ENCODE peak calls at places on chromosomes 3 and 15, in seven cellular contexts. M, H, T, E, C, P and N are unnamed samples. For H3K36me3, the result is how much of the 10 kb centered on the place peaks cover.

GRCh38 chr15:40087991-40088928 is 20.4 kb downstream of the BMF start:
- DNase-seq in M (no peak), H (no peak), T (no peak), E (no peak), C (peak), P (no peak), N (no peak)

GRCh38 chr3:146650691-146651090 is 45.5 kb upstream of the PLSCR5 start:
- DNase-seq in M (no peak), H (no peak), T (no peak), E (no peak), C (no peak), P (no peak), N (no peak)

GRCh38 chr3:42118762-42119361 is 27.7 kb downstream of the TRAK1 start:
- DNase-seq in M (peak), H (peak), T (peak), E (no peak), C (no peak), P (no peak), N (no peak)

GRCh38 chr3:10370429-10370828 is 49.5 kb upstream of the SEC13 start:
- DNase-seq in M (no peak), H (no peak), T (peak), E (no peak), C (no peak), P (no peak), N (no peak)

GRCh38 chr3:111362286-111363009 is 179.5 kb upstream of the CD96 start:
- DNase-seq in M (no peak), H (no peak), T (no peak), E (no peak), C (no peak), P (no peak), N (no peak)

GRCh38 chr3:126896067-126896441 is 86.9 kb upstream of the PLXNA1 start:
- DNase-seq in M (no peak), H (no peak), T (no peak), E (no peak), C (no peak), P (no peak), N (no peak)

GRCh38 chr15:90762109-90762508 is 45.0 kb downstream of the BLM start:
- DNase-seq in M (no peak), H (no peak), T (peak), E (peak), C (peak), P (peak), N (no peak)

GRCh38 chr3:136267235-136267634 is 17.1 kb downstream of the PCCB start:
- DNase-seq in M (no peak), H (no peak), T (no peak), E (no peak), C (no peak), P (no peak), N (no peak)

GRCh38 chr15:69881310-69881660 is 216.4 kb downstream of the TLE3 start:
- DNase-seq in M (no peak), H (no peak), T (no peak), E (no peak), C (no peak), P (no peak), N (peak)

GRCh38 chr3:71112576-71112975 is 471.0 kb downstream of the FOXP1 start:
- DNase-seq in M (no peak), H (peak), T (peak), E (no peak), C (no peak), P (no peak), N (no peak)

GRCh38 chr15:39493393-39494067 is 87.3 kb upstream of the THBS1 start:
- DNase-seq in M (no peak), H (no peak), T (no peak), E (no peak), C (no peak), P (no peak), N (no peak)

GRCh38 chr3:126136428-126137220 is 43.8 kb downstream of the ALDH1L1 start:
- DNase-seq in M (no peak), H (no peak), T (no peak), E (peak), C (no peak), P (peak), N (no peak)

GRCh38 chr3:195715583-195716266 is 5.1 kb upstream of the MUC20 start:
- DNase-seq in M (no peak), H (no peak), T (peak), E (no peak), C (peak), P (peak), N (no peak)

GRCh38 chr15:73994912-73995622 is 551 bp downstream of the PML start:
- DNase-seq in M (no peak), H (no peak), T (no peak), E (no peak), C (peak), P (no peak), N (no peak)

GRCh38 chr3:29141197-29141911 is 139.5 kb upstream of the RBMS3 start:
- DNase-seq in M (no peak), H (peak), T (peak), E (no peak), C (no peak), P (no peak), N (no peak)

GRCh38 chr15:51757463-51757862 is 6.1 kb downstream of the TMOD2 start:
- DNase-seq in M (no peak), H (no peak), T (no peak), E (no peak), C (no peak), P (no peak), N (no peak)

GRCh38 chr3:16253601-16254000 is 11.1 kb downstream of the DPH3 start:
- DNase-seq in M (no peak), H (no peak), T (no peak), E (peak), C (peak), P (peak), N (no peak)

GRCh38 chr3:173761161-173761560 is 363.6 kb downstream of the NLGN1 start:
- DNase-seq in M (no peak), H (peak), T (no peak), E (no peak), C (no peak), P (no peak), N (no peak)

GRCh38 chr3:49013738-49014660 is 4.4 kb downstream of the DALRD3 start:
- DNase-seq in M (no peak), H (peak), T (no peak), E (no peak), C (no peak), P (peak), N (peak)

GRCh38 chr15:101389362-101389761 is 94.3 kb upstream of the SNRPA1 start:
- DNase-seq in M (no peak), H (no peak), T (no peak), E (no peak), C (no peak), P (no peak), N (no peak)

GRCh38 chr15:91694829-91695205 is 158.7 kb upstream of the SLCO3A1 start:
- DNase-seq in M (no peak), H (no peak), T (peak), E (peak), C (peak), P (no peak), N (no peak)

GRCh38 chr3:35944915-35945710 is 305.8 kb downstream of the ARPP21 start:
- DNase-seq in M (no peak), H (peak), T (peak), E (no peak), C (no peak), P (no peak), N (no peak)

GRCh38 chr15:48244923-48245322 is 38.8 kb downstream of the SLC12A1 start:
- DNase-seq in M (no peak), H (no peak), T (no peak), E (no peak), C (no peak), P (no peak), N (no peak)

GRCh38 chr15:28921336-28921735 is 35.6 kb downstream of the APBA2 start:
- DNase-seq in M (no peak), H (no peak), T (no peak), E (no peak), C (no peak), P (no peak), N (no peak)

GRCh38 chr3:177141899-177142651 is 55.2 kb downstream of the TBL1XR1 start:
- DNase-seq in M (no peak), H (no peak), T (no peak), E (no peak), C (no peak), P (no peak), N (no peak)

GRCh38 chr3:66468016-66468735 is 32.6 kb downstream of the LRIG1 start:
- DNase-seq in M (no peak), H (no peak), T (peak), E (no peak), C (no peak), P (no peak), N (no peak)

GRCh38 chr3:115040673-115041286 is 106.3 kb downstream of the ZBTB20 start:
- DNase-seq in M (peak), H (peak), T (peak), E (peak), C (peak), P (peak), N (no peak)

GRCh38 chr15:90594297-90594696 is 64.6 kb downstream of the CRTC3 start:
- DNase-seq in M (no peak), H (peak), T (no peak), E (peak), C (peak), P (peak), N (peak)

GRCh38 chr3:146640955-146641867 is 36.1 kb upstream of the PLSCR5 start:
- DNase-seq in M (peak), H (peak), T (peak), E (no peak), C (peak), P (no peak), N (no peak)

GRCh38 chr3:106025151-106025722 is 156.4 kb upstream of the CBLB start:
- DNase-seq in M (no peak), H (no peak), T (peak), E (peak), C (no peak), P (peak), N (no peak)

GRCh38 chr3:20154078-20154477 is 31.9 kb downstream of the SGO1 start:
- DNase-seq in M (no peak), H (no peak), T (no peak), E (no peak), C (no peak), P (no peak), N (no peak)

GRCh38 chr3:151923901-151924300 is 50.5 kb downstream of the SUCNR1 start:
- DNase-seq in M (no peak), H (peak), T (peak), E (no peak), C (no peak), P (no peak), N (no peak)

GRCh38 chr3:197746214-197746613 is 3.5 kb upstream of the FYTTD1 start:
- DNase-seq in M (no peak), H (no peak), T (peak), E (no peak), C (no peak), P (no peak), N (no peak)

GRCh38 chr3:194204793-194205065 is 68.8 kb downstream of the HES1 start:
- DNase-seq in M (peak), H (no peak), T (no peak), E (no peak), C (no peak), P (no peak), N (no peak)

GRCh38 chr15:40957581-40958051 is 4.3 kb downstream of the CHAC1 start:
- DNase-seq in M (no peak), H (no peak), T (no peak), E (peak), C (peak), P (peak), N (no peak)

GRCh38 chr15:64905941-64906340 is 5.8 kb upstream of the ANKDD1A start:
- DNase-seq in M (no peak), H (no peak), T (no peak), E (no peak), C (no peak), P (no peak), N (no peak)

GRCh38 chr15:39599871-39600270 is 19.0 kb downstream of the THBS1 start:
- DNase-seq in M (no peak), H (peak), T (peak), E (no peak), C (no peak), P (no peak), N (no peak)

GRCh38 chr3:160801386-160802118 is 45.5 kb downstream of the PPM1L start:
- DNase-seq in M (no peak), H (no peak), T (peak), E (peak), C (peak), P (no peak), N (peak)

GRCh38 chr15:73866481-73866880 is 6.9 kb upstream of the TBC1D21 start:
- DNase-seq in M (no peak), H (no peak), T (no peak), E (no peak), C (no peak), P (no peak), N (no peak)

GRCh38 chr15:59691194-59691805 is 2.2 kb upstream of the BNIP2 start:
- DNase-seq in M (peak), H (peak), T (peak), E (peak), C (peak), P (peak), N (peak)

DNA sequence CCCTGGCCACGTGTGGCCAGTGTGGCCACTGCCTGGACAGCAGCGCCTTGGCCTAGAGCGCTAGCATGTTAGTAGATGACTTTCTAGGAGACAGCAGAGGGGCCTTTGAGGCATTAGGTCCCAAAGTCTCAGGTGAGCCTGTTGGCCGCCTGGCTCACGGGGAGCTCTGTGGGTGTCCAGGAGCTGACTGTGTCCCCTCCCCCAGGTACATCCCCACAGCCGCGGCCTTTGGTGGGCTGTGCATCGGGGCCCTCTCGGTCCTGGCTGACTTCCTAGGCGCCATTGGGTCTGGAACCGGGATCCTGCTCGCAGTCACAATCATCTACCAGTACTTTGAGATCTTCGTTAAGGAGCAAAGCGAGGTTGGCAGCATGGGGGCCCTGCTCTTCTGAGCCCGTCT is 17.0 kb downstream of the SEC61A1 start:
- DNase-seq in M (no peak), H (no peak), T (no peak), E (no peak), C (no peak), P (no peak), N (no peak)
- H3K4me3 ChIP-seq in M (no peak), H (no peak), T (no peak), E (no peak), C (no peak), P (no peak), N (no peak)

DNA sequence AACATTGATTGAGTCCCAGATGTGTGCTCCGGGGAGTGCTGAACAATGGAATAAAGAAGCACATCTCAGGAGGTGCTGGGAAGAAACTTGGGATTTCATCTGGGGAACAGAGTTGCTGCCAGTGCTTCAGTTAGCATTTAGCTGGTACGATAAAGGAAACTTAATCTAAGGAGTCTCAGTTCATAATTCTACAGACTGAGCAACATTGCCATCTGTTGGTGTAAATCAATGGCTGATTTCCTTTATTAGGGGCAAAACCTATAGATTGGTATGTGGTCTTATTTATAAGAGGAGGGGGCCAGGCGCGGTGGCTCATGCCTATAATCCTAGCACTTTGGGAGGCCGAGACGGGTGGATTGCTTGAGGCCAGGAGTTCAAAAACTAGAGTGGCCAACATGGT is 8.9 kb downstream of the MKRN2OS start:
- DNase-seq in M (no peak), H (no peak), T (peak), E (no peak), C (no peak), P (no peak), N (no peak)
- TF ChIP-seq CTCF in M (peak), H (no peak), T (peak), E (no peak), C (peak), P (no peak), N (no peak)

DNA sequence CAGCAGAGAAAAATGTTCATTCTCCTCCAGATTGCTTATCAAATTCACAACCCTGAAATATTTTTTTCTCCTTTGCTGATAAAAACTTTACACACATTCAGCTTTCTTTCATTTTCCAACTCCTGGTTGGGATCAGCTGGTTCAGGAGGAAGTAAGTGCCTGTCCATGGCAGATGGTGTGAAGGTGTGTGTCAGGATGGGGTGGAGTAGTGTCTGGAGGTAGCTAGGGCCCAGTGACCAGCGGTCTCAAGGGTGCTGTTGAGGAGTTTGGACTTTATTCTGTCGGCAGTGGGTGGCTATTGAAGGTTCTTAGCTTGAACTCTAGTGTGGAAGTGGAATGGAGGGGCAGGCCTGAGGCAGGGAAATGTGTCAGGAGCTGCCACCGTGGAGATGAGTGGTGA is 46.9 kb upstream of the PTPN23 start:
- DNase-seq in M (no peak), H (no peak), T (no peak), E (no peak), C (no peak), P (no peak), N (no peak)
- H3K36me3 ChIP-seq in M (under half), H (under half), T (under half), E (half or more), C (under half), P (under half), N (under half)

GRCh38 chr3:181695661-181696491 is 15.8 kb upstream of the SOX2 start:
- DNase-seq in M (peak), H (peak), T (no peak), E (no peak), C (no peak), P (no peak), N (no peak)
- H3K4me3 ChIP-seq in M (peak), H (peak), T (no peak), E (peak), C (no peak), P (peak), N (no peak)